ENCODE peak calls at places on chromosomes 12 and 14, in four cellular contexts. M is K562, P is GM12878, F is HepG2. Z is an unnamed sample.

GRCh38 chr14:65301862-65302539 is 110.5 kb upstream of the FUT8 start:
- DNase-seq in M (peak), P (peak), F (peak), Z (no peak)

GRCh38 chr14:94132285-94132887 is 3.0 kb upstream of the IFI27L2 start:
- DNase-seq in M (no peak), P (no peak), F (peak), Z (peak)

GRCh38 chr14:72679106-72679505 is 214.8 kb downstream of the DPF3 start:
- DNase-seq in M (no peak), P (no peak), F (no peak), Z (no peak)

GRCh38 chr14:75077794-75078193 is 8.4 kb downstream of the ZC2HC1C start:
- DNase-seq in M (no peak), P (no peak), F (no peak), Z (no peak)

GRCh38 chr12:89789862-89790261 is 81.2 kb upstream of the ATP2B1 start:
- DNase-seq in M (no peak), P (peak), F (no peak), Z (no peak)

GRCh38 chr12:91818236-91819131 is 327.2 kb downstream of the BTG1 start:
- DNase-seq in M (no peak), P (no peak), F (no peak), Z (no peak)

GRCh38 chr12:30977124-30977523 is 50.6 kb downstream of the TSPAN11 start:
- DNase-seq in M (no peak), P (no peak), F (no peak), Z (no peak)

GRCh38 chr12:57309420-57309819 is 58.4 kb upstream of the STAC3 start:
- DNase-seq in M (no peak), P (no peak), F (no peak), Z (no peak)

GRCh38 chr14:54687750-54688119 is 120.8 kb downstream of the SAMD4A start:
- DNase-seq in M (no peak), P (no peak), F (no peak), Z (no peak)

GRCh38 chr12:79127268-79127895 is 262.8 kb downstream of the SYT1 start:
- DNase-seq in M (no peak), P (no peak), F (no peak), Z (no peak)

GRCh38 chr14:89237923-89238529 is 179.0 kb downstream of the FOXN3 start:
- DNase-seq in M (no peak), P (no peak), F (no peak), Z (no peak)

GRCh38 chr14:19823178-19823577 is 19.6 kb downstream of the OR4N2 start:
- DNase-seq in M (no peak), P (no peak), F (no peak), Z (no peak)

GRCh38 chr14:19823765-19824164 is 20.2 kb downstream of the OR4N2 start:
- DNase-seq in M (no peak), P (no peak), F (no peak), Z (no peak)

DNA sequence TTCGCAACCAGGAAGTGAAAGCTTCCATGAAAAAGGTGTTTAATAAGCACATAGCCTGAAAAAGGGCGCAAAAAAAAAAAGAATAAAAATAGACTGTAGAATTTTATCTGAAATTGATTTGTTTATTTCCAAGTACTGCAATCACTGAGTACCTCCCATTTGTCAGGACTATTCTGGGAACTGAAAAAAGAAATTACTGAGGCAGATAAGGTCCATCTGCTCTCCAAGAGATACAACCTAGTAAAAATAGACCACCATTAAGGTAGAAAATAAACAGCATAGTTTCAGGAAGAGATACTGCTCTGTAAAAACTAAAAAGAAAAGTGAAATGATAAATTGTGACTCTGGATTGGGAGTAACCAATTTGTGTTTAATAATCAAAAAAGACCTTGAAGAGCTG is 24.7 kb downstream of the OR4N2 start:
- DNase-seq in M (no peak), P (no peak), F (no peak), Z (no peak)
- TF ChIP-seq POLR2AphosphoS5 in M (no peak), P (no peak), F (no peak), Z (no peak)

DNA sequence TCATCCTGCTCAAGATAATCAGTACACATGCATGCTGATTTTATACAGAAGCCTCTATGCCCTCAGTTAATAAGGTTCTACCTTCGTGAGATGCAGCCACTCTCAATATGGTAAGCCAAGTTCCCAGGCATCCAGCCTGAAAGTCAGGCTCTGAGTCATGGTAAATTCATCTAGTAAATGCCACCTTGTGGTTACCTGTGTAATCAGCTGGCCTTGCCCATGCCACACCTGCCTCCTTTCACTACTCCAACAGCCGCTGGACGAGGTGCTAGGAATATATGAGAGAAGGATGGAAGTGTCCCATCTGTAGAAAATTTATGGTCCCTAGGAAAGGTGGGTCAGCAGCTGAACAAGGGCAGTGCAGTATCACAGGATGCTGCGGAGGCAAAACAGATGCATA is 207.3 kb downstream of the SSPN start:
- DNase-seq in M (no peak), P (no peak), F (peak), Z (peak)
- TF ChIP-seq ZBTB33 in M (no peak), P (no peak), F (no peak), Z (no peak)

GRCh38 chr12:82176016-82176415 is 182.2 kb downstream of the CCDC59 start:
- DNase-seq in M (no peak), P (no peak), F (no peak), Z (no peak)

GRCh38 chr12:82176761-82177490 is 181.3 kb downstream of the CCDC59 start:
- DNase-seq in M (no peak), P (no peak), F (no peak), Z (no peak)

GRCh38 chr12:82174383-82174782 is 183.8 kb downstream of the CCDC59 start:
- DNase-seq in M (no peak), P (no peak), F (no peak), Z (no peak)

GRCh38 chr12:82174936-82175335 is 183.3 kb downstream of the CCDC59 start:
- DNase-seq in M (no peak), P (no peak), F (no peak), Z (no peak)
- TF ChIP-seq CEBPB in M (no peak), P (no peak), F (no peak), Z (no peak)

GRCh38 chr14:91123201-91123600 is 9.3 kb downstream of the DGLUCY start:
- DNase-seq in M (no peak), P (no peak), F (no peak), Z (no peak)

GRCh38 chr14:91116913-91117588 is 3.2 kb downstream of the DGLUCY start:
- DNase-seq in M (no peak), P (no peak), F (no peak), Z (no peak)

GRCh38 chr14:91117960-91118359 is 4.1 kb downstream of the DGLUCY start:
- DNase-seq in M (no peak), P (no peak), F (no peak), Z (no peak)

GRCh38 chr14:91118511-91119068 is 4.7 kb downstream of the DGLUCY start:
- DNase-seq in M (no peak), P (no peak), F (no peak), Z (no peak)

DNA sequence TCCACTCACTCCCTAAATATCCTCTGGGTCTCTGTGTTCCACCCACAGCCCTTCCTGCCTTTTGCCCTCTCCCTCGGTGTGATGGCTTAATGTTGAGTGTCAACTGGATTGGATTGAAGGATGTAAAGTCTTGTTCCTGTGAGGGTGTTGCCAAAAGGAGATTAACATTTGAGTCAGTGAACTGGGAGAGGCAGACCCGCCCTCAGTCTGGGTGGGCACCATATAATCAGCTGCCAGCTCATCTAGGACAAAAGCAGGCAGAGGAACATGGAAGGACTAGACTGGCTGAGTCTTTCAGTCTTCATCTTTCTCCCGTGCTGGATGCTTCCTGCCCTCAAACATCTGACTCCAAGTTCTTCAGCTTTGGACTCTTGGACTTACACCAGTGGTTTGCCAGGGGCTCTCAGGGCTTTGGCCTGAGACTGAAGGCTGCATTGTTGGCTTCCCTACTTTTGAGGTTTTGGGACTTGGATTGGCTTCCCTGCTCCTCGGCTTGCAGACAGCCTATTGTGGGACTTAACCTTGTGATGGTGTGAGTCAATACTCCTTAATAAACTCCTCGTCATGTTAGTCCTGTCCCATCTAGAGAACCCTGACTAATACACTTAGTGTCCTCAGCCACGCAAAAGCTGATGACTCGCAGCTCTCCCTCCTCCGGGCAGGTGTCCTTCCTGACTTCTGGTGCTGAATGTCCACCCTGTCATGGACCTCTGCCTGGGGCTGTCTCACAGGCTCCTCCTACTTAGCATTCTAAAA is 5.9 kb downstream of the DGLUCY start:
- DNase-seq in M (no peak), P (no peak), F (no peak), Z (peak)
- TF ChIP-seq POLR2AphosphoS5 in M (no peak), P (no peak), F (no peak), Z (peak)

GRCh38 chr12:32820376-32820931 is 64.8 kb upstream of the YARS2 start:
- DNase-seq in M (no peak), P (no peak), F (no peak), Z (no peak)
- TF ChIP-seq ZBTB33 in M (no peak), P (no peak), F (no peak), Z (no peak)

DNA sequence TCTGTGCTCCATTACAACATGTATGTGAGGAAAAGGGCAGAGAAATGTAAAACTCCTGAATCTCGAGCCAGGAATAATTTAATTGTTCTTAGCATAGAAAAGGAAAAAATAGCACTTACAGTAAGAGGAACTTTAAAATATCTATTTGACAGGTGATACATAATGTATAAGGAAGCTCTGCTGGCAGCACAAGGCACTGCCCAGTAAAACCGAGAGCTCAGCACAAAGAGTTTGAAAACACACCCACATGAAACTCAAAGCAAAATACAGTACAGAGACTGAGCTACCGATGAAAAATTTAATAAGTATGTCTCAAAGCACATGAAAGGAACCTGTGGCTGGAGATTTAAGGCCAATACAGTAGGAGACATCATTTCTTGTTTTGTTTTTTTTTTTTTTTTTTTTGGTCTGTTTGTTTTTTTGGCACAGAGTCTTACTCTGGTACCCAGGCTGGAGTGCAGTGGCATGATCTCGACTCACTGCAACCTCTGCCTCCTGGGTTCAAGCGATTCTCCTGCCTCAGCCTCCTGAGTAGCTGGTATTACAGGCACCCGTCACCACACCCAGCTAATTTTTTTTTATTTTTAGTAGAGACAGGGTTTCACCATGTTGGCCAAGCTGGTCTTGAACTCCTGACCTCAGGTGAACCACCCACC is 19.2 kb downstream of the CLIP1 start:
- DNase-seq in M (no peak), P (no peak), F (no peak), Z (no peak)
- TF ChIP-seq CEBPB in M (no peak), P (no peak), F (no peak), Z (no peak)

DNA sequence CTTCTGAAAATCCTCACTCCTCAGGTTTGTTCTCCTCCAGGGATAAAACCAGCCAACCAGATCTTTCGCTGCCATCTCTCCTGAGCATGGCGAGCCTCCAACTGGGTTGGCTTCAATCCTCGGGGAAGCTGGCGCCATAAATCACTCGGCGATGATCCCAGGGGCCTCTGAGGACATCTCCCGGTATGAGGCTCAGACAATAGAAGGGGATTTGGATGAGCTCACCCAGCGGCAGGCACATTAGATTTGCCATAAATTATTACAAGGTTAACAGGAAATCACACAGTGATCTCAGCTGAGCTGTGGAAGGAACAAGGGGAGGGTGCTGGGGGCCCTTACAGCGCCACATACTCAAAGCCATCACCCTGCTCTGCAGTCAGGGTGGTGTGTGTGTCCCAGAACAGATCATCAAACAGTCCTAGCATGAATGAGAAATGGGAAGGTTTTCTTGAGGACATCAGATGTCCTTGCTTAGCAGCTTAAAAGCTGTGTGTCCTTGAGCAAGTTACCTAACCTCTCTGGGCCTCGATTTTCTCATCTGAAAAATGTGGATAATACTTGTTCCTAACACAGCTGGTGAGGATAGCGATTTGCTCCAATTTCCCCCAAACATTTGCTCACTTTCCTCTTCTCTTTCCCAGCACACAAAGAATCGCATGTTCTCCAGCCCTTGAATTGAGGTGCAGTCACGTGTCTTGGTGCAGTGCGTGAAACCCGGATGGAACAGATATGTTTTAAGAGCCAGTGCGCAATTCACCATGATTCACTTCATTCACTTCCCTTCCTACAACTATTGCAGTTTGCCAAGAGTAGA is 142.8 kb downstream of the SCARB1 start:
- DNase-seq in M (no peak), P (no peak), F (no peak), Z (no peak)
- TF ChIP-seq POLR2AphosphoS5 in M (no peak), P (no peak), F (no peak), Z (no peak)

DNA sequence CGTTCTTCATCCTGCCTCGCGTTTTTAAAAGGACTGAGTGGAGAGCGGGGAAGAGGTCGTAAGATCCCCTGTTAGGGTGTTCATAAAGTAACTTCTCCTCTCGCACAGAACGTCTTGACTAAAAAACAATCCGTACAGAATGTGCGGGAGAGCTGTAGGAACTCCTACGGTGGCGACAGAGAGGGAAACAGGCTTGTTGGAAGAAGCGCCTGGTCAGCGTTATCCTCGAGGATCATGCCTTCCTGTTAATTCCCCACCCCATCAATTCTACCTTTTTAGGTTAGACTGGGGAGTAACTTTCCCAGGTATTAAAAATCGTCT is 395 bp upstream of the WASHC4 start:
- DNase-seq in M (peak), P (no peak), F (no peak), Z (peak)
- TF ChIP-seq ZBTB33 in M (no peak), P (no peak), F (no peak), Z (no peak)

DNA sequence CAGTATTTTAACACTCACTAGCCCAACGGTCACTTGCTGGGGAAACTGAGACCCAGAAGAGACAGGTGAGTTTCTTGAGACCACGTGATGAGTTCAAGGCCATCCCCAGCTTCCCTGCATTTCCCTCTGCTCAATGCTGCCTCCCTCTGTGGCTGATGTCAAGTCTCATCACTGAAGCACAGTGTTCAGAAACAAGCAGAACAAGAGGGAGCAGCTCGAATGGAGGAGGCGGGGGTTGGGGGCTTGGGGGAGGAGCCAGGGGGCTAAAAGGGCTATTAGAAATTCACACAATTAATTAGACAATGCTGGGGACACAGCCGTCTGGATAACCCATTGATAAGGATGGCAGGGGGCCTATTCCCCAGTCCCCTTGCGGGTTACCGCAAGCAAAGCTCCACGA is 707.8 kb downstream of the MED13L start:
- DNase-seq in M (no peak), P (no peak), F (peak), Z (no peak)
- TF ChIP-seq CEBPB in M (no peak), P (no peak), F (no peak), Z (no peak)

GRCh38 chr12:17169726-17170471 is 563.9 kb upstream of the LMO3 start:
- DNase-seq in M (no peak), P (no peak), F (no peak), Z (no peak)
- TF ChIP-seq POLR2AphosphoS5 in M (no peak), P (no peak), F (no peak), Z (no peak)

Z was measured in HCT116.